ENCODE peak calls at places on chromosomes 5 and 9, in ten cellular contexts. N, G, X, S, W, H, O, I, E and Y are unnamed samples.
A peak's percentile ranks its signal among the peaks of the same experiment; 100 is the strongest.

GRCh38 chr9:104895572-104895971 is 32.4 kb downstream of the ABCA1 start:
- DNase-seq in S (no peak), I (peak; percentile 76), N (no peak), G (peak; percentile 36), H (no peak), E (peak; percentile 45), X (no peak), O (no peak), W (no peak), Y (no peak)

GRCh38 chr9:109143881-109144562 is 23.0 kb downstream of the FRRS1L start:
- DNase-seq in N (no peak), S (no peak), X (no peak), W (no peak), O (no peak), I (peak; percentile 54), H (no peak), G (no peak), E (peak; percentile 91), Y (no peak)

GRCh38 chr5:74652576-74652975 is 12.0 kb upstream of the ENC1 start:
- DNase-seq in N (no peak), X (no peak), G (no peak), O (no peak), H (no peak), E (no peak), I (no peak), W (no peak), S (no peak), Y (no peak)

GRCh38 chr9:77926314-77926959 is 105.2 kb downstream of the GNAQ start:
- DNase-seq in G (peak; percentile 45), N (no peak), W (no peak), H (no peak), E (peak; percentile 86), O (no peak), S (no peak), I (peak; percentile 46), X (no peak), Y (no peak)

GRCh38 chr5:42605490-42605889 is 151.1 kb upstream of the CCDC152 start:
- DNase-seq in E (no peak), N (no peak), W (no peak), X (no peak), S (no peak), O (no peak), G (no peak), H (no peak), I (no peak), Y (no peak)

GRCh38 chr5:79109527-79110492 is 1.8 kb upstream of the BHMT start:
- DNase-seq in E (no peak), O (peak; percentile 50), G (no peak), S (no peak), I (peak; percentile 27), W (no peak), N (no peak), X (no peak), H (peak; percentile 15), Y (no peak)

GRCh38 chr9:16704096-16704488 is 166.4 kb downstream of the BNC2 start:
- DNase-seq in N (no peak), G (no peak), E (no peak), I (no peak), W (no peak), O (no peak), S (no peak), X (no peak), H (no peak), Y (no peak)

GRCh38 chr5:3414371-3414770 is 181.3 kb upstream of the IRX1 start:
- DNase-seq in E (no peak), X (no peak), G (no peak), I (no peak), N (no peak), O (no peak), S (no peak), H (no peak), W (no peak), Y (no peak)

GRCh38 chr5:102815560-102816324 is 60.6 kb downstream of the PAM start:
- DNase-seq in S (no peak), O (no peak), N (no peak), G (no peak), X (no peak), E (no peak), H (no peak), W (no peak), I (no peak), Y (no peak)

GRCh38 chr9:105205787-105206511 is 38.5 kb upstream of the SLC44A1 start:
- DNase-seq in W (no peak), N (no peak), X (no peak), S (no peak), I (peak; percentile 91), G (peak; percentile 91), O (peak; percentile 69), H (no peak), E (no peak), Y (no peak)

GRCh38 chr5:6743161-6743560 is 29.9 kb downstream of the TENT4A start:
- DNase-seq in E (no peak), X (no peak), I (no peak), O (no peak), W (no peak), N (no peak), G (no peak), H (no peak), S (no peak), Y (no peak)

GRCh38 chr5:80068775-80069174 is 33.6 kb downstream of the THBS4 start:
- DNase-seq in N (no peak), O (no peak), X (no peak), G (no peak), S (no peak), H (no peak), W (no peak), E (no peak), I (no peak), Y (no peak)

GRCh38 chr9:31032206-31032605 is 1352.2 kb upstream of the ACO1 start:
- DNase-seq in E (no peak), O (no peak), I (no peak), X (no peak), G (no peak), N (no peak), W (no peak), H (no peak), S (no peak), Y (no peak)